ENCODE peak calls at places on chromosomes 16 and 17, in four cellular contexts. D is fibroblast of lung, E is AG04449, Z is MM.1S. Q is an unnamed sample.

GRCh38 chr17:63701477-63702222 is 1.7 kb upstream of the LIMD2 start:
- DNase-seq in E (no peak), Z (no peak), D (no peak), Q (peak)

GRCh38 chr16:85473909-85474640 is 139.0 kb upstream of the GSE1 start:
- DNase-seq in E (no peak), Z (no peak), D (no peak), Q (no peak)

GRCh38 chr17:68491381-68491849 is 20.8 kb upstream of the PRKAR1A start:
- DNase-seq in E (no peak), D (no peak), Z (no peak), Q (peak)

GRCh38 chr17:4249452-4250029 is 14.2 kb downstream of the ANKFY1 start:
- DNase-seq in E (no peak), Z (peak), D (peak), Q (peak)

GRCh38 chr17:36993227-36993626 is 44.5 kb downstream of the AATF start:
- DNase-seq in E (no peak), D (no peak), Z (no peak), Q (no peak)

GRCh38 chr16:86892509-86892908 is 314.2 kb downstream of the FOXL1 start:
- DNase-seq in D (no peak), Z (no peak), E (no peak), Q (no peak)

GRCh38 chr16:2335286-2335895 is 5.1 kb downstream of the ABCA3 start:
- DNase-seq in D (no peak), E (no peak), Z (no peak), Q (no peak)

GRCh38 chr16:10981697-10982216 is 37.4 kb downstream of the CLEC16A start:
- DNase-seq in D (no peak), Z (peak), E (no peak), Q (no peak)

GRCh38 chr16:3637371-3637923 is 17.0 kb upstream of the DNASE1 start:
- DNase-seq in D (no peak), E (no peak), Z (peak), Q (no peak)

GRCh38 chr16:35798885-35799426 is 2339.5 kb downstream of the TP53TG3F start:
- DNase-seq in D (no peak), E (no peak), Z (no peak), Q (no peak)

GRCh38 chr16:14961405-14962186 is 13.2 kb upstream of the PDXDC1 start:
- DNase-seq in D (no peak), Z (no peak), E (no peak), Q (no peak)

GRCh38 chr17:44255915-44256314 is 12.0 kb downstream of the SLC4A1 start:
- DNase-seq in Z (no peak), D (no peak), E (no peak), Q (no peak)

GRCh38 chr16:82990155-82990554 is 363.4 kb downstream of the CDH13 start:
- DNase-seq in D (peak), Z (no peak), E (peak), Q (no peak)

GRCh38 chr16:25587783-25588182 is 104.0 kb upstream of the HS3ST4 start:
- DNase-seq in Z (no peak), E (no peak), D (no peak), Q (no peak)

GRCh38 chr16:67897231-67897630 is 4.2 kb downstream of the PSKH1 start:
- DNase-seq in E (no peak), Z (no peak), D (peak), Q (no peak)

GRCh38 chr17:11598274-11599221 is at the start of gene DNAH9:
- DNase-seq in E (no peak), D (peak), Z (no peak), Q (no peak)

DNA sequence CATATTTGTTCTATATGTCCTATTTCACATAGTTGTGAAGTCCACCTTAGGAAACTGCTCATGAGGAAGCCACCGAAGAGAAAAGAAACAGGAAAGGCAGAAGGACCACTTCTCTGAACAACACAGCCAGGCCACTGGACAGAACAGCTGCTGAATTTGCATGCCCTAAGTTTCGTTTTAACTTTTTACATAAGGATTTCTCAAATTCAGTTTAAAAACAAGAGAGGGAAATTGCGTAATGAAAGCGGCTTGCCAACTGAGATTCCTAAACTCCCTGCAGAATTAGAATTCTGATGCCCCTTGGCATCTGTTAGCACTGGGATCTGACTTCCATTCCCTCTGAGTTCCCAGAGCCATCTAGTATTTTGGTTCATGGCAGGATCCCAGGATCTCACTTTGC is 5.0 kb upstream of the CCL8 start:
- DNase-seq in Z (peak), D (no peak), E (no peak), Q (no peak)
- H3K4me3 ChIP-seq in Z (peak), D (no peak), E (no peak), Q (no peak)

DNA sequence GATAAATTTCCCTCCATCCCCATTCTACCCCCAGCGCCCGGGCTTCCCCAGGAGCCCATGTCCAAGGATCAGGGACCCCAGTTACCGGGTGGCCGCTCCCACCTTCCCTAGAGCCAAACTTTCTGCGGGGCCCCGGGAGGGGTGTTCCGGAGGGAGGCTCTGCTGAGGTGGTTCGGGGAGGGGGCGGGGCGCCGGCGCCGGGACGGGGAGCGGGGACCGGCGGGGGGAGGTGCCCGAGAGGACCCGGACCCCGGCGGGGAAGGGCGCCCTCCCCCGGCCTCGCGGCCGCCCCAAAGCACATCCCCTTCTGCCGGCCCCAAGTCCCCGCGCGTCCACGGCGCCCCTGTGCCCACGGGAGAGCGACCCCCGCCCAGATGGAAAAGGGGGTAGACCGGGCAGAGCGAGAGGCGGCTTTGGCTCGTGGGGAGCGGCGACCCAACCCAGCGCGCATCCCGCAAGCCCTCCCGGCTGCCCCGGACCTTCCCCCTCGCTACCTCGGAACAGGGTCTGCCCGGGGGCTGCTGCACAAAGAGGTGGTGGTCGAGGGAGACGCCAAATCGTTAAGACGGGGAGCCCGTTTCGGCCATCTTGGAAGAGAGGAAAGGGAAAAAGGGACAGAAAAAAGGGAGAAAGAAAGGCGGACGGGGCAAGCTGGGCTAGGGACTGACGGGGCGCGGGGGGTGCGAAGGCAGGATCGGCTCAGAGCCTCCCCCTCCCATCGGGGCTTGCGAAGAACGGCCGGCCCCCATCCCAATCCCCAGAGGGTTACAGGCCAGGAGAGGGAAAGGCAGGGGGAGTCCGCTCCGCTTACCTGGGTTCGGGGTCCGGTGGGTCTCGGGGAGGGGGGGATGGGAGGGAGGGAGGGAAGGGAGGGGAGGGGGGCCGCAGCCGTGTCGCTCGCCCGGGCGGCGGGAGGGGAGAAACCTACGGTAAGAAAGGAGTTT is 479 bp downstream of the PCGF2 start:
- DNase-seq in Z (no peak), E (no peak), D (no peak), Q (no peak)
- TF ChIP-seq CTCF in Z (no peak), E (peak), D (no peak), Q (peak)

DNA sequence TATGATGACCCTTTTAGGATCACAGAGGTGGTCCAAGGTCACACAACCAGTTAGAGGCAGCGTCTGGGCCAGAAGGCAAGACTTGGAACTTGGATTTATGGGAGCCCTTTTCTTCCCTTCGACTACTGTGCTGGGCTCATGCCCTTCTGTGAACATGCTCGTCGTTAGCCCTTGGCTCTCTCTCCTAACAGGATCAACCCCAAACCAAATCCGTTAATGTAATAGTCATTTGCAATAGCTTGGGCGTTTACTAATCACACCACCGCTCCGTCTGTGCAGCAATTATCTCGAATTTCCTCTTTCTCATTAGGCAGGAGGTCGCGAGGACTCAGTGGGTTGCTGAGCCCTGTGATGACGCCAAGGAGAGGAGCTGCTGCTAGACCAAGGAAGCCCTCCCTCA is 114.6 kb downstream of the ENGASE start:
- DNase-seq in Z (no peak), D (no peak), E (no peak), Q (no peak)
- H3K4me3 ChIP-seq in Z (no peak), D (no peak), E (no peak), Q (no peak)

DNA sequence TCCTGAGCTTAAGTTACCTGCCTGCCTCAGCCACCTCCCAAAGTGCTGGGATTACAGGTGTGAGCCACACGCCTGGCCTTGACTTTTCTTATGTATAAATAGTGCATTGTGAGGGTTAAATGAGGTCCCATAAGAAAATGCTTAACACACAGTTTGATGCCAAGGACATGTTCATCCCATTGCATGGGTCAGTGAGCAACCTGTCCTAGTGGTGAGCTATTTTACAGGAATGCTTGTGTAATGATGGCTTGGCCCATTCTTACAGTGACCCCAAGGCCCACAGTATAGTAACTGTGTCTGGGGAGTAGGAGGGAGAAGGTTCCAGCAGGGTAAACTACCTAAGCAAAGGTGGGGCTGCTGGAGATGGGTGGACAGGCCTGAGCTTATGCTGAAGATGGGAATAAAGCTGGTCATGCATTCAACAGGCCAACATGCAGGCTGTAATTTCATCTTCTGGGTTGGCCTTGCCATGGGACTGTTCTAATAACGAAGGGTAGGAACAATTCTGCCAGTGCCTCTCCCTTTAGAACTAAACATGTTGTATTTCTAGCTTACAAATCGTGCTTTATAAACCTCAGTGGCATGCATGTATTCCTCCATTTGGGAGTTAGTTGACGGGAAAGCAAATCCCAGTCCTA is 6.2 kb downstream of the ACSF2 start:
- DNase-seq in Z (no peak), D (no peak), E (no peak), Q (no peak)
- TF ChIP-seq CTCF in Z (no peak), D (no peak), E (no peak), Q (no peak)

DNA sequence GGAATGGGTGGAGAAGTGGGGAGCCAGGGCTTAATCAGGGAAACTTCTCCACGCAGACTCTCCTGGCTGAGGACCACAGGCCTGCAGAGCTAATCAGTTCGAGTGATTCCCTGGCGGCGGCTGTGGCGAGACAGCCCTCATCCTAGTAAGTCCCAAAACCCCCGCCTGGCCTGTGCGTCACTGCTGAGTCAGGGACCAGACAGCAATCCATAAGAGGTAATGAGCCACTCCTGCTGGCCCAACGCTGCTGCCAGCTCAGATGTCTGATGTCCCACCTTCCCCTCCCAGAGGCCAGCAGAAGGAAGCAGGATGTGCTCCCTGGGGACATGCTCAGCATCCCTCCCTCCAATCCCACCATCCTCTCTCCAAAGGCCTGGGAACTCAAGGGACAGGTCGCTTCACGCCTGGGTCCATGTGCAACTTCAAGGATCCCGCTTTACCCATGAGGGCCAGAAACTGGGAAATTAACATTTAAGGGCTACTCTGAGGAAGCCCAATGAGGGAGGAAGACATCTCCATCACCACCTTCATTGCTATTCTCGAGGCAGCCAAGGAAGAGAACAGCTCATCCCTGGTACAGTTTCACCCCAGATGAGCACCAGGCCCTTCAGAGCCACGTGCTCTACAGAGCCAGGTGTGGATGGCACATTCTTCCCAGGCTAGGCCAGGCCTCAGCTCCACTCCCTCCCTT is 7.9 kb downstream of the ACLY start:
- DNase-seq in Z (no peak), D (peak), E (peak), Q (no peak)
- H3K4me3 ChIP-seq in Z (no peak), D (no peak), E (no peak), Q (no peak)

DNA sequence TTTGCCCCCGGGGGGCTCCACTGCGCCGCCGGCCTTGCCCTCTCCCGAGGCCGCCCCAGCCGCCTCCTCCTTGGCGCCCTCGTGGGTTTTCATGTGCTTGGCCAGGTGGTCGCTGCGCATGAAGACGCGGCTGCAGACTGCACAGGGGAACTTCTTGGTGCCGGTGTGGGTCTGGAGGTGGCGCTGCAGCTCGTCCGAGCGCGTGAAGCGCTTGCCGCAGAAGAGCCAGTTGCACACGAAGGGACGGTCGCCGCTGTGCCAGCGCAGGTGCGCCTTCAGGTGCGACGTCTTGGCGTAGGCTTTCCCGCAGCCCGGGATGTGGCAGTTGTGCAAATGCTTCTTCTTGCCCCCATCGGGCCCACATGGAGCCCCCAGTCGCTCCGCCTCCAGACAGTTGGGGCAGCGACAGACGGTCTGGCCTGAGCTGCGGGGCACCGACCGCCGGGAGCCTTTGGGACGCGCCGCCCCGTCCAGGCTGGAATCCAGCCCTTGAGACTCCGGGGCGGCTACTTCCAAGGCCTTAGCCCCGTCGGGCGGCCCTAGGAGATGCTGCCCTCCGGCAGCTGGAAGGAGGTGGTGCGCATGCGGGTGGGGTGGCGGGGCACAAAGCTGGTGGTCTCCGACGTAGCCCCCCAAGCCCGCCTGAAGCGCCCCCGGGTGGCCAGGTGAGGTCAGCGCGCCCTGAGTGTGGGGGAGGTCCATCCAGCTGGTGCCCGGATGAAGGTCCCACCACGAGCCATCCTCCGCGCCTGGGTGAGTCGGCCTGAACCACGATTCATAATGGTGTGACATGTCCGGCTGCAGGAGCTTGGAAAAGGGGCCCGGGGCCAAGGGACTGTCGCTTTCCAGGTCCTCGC is 3.4 kb downstream of the SP6 start:
- DNase-seq in E (no peak), Z (peak), D (no peak), Q (no peak)
- TF ChIP-seq CTCF in E (peak), Z (peak), D (peak), Q (peak)

GRCh38 chr17:72878975-72879660 is 213.4 kb downstream of the SLC39A11 start:
- DNase-seq in Z (no peak), E (no peak), D (no peak), Q (no peak)
- H3K4me3 ChIP-seq in Z (no peak), E (no peak), D (no peak), Q (no peak)

GRCh38 chr17:17500999-17501605 is 4.9 kb upstream of the RASD1 start:
- DNase-seq in Z (peak), E (no peak), D (no peak), Q (no peak)
- TF ChIP-seq CTCF in Z (peak), E (peak), D (no peak), Q (no peak)

GRCh38 chr17:29763273-29763672 is 140.6 kb upstream of the CORO6 start:
- DNase-seq in E (no peak), D (no peak), Z (no peak), Q (no peak)

GRCh38 chr17:29764217-29764616 is 141.5 kb upstream of the CORO6 start:
- DNase-seq in E (no peak), Z (no peak), D (no peak), Q (no peak)

GRCh38 chr17:29760279-29760721 is 137.6 kb upstream of the CORO6 start:
- DNase-seq in Z (peak), E (no peak), D (peak), Q (peak)

GRCh38 chr17:29758255-29758654 is 135.5 kb upstream of the CORO6 start:
- DNase-seq in Z (no peak), E (no peak), D (no peak), Q (no peak)

GRCh38 chr17:29760771-29761682 is 138.3 kb upstream of the CORO6 start:
- DNase-seq in D (peak), Z (peak), E (no peak), Q (peak)
- H3K4me3 ChIP-seq in D (peak), Z (peak), E (peak), Q (peak)

DNA sequence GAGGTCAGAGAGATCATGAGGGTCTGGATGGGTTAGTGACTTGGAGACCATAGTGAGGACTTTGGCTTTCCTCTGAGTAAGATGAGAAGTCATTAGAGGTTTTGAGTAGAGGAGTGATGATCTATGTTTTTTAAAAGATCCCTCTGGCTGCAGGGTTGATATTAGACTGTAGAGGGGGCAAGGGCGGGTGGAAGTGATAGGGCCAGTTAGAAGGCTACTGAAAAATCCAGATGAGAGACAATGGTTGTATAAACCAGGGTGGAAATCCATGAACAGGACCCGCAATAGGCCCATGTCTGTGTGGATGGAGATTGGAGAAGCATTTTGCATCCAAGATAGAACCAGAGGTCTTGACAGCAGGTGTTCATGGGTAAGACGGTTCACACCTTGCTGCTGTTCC is 9.8 kb downstream of the ITGAL start:
- DNase-seq in D (no peak), Z (no peak), E (no peak), Q (no peak)
- TF ChIP-seq CTCF in D (no peak), Z (peak), E (no peak), Q (peak)

Q was measured in GM12864.